ENCODE peak calls at places on chromosome 9, in nine cellular contexts. J, C, F, Y, E, N, P, V and O are unnamed samples.
A peak's percentile ranks its signal among the peaks of the same experiment; 100 is the strongest.

GRCh38 chr9:81737871-81738507 is 48.6 kb upstream of the TLE1 start:
- DNase-seq in J (peak; percentile 64), C (no peak), F (no peak), Y (peak; percentile 51), E (peak; percentile 67), N (peak; percentile 91), P (no peak), V (no peak), O (peak; percentile 93)

GRCh38 chr9:136138566-136138965 is 19.9 kb upstream of the TMEM250 start:
- DNase-seq in J (no peak), C (peak; percentile 57), F (no peak), Y (no peak), E (peak; percentile 95), N (no peak), P (no peak), V (no peak), O (no peak)

GRCh38 chr9:38036359-38037084 is 32.5 kb downstream of the SHB start:
- DNase-seq in J (no peak), C (peak; percentile 45), F (no peak), Y (peak; percentile 81), E (peak; percentile 38), N (peak; percentile 67), P (no peak), V (peak; percentile 74), O (peak; percentile 58)

GRCh38 chr9:128902351-128903078 is 18.3 kb upstream of the PHYHD1 start:
- DNase-seq in J (no peak), C (peak; percentile 75), F (no peak), Y (peak; percentile 92), E (no peak), N (no peak), P (peak; percentile 81), V (no peak), O (no peak)

GRCh38 chr9:129548571-129549135 is 72.2 kb downstream of the C9orf50 start:
- DNase-seq in J (no peak), C (no peak), F (no peak), Y (no peak), E (no peak), N (no peak), P (no peak), V (no peak), O (no peak)

GRCh38 chr9:132551556-132551955 is 30.9 kb upstream of the BARHL1 start:
- DNase-seq in J (no peak), C (peak; percentile 19), F (peak; percentile 28), Y (no peak), E (no peak), N (no peak), P (no peak), V (no peak), O (no peak)

GRCh38 chr9:92100237-92100911 is 14.8 kb downstream of the SPTLC1 start:
- DNase-seq in J (no peak), C (no peak), F (no peak), Y (no peak), E (peak; percentile 62), N (peak; percentile 87), P (no peak), V (no peak), O (peak; percentile 73)

GRCh38 chr9:37197158-37198033 is 77.0 kb downstream of the ZCCHC7 start:
- DNase-seq in J (no peak), C (no peak), F (no peak), Y (no peak), E (no peak), N (peak; percentile 77), P (peak; percentile 22), V (no peak), O (no peak)

GRCh38 chr9:136538599-136539426 is 7.0 kb downstream of the NOTCH1 start:
- DNase-seq in J (no peak), C (no peak), F (no peak), Y (no peak), E (no peak), N (no peak), P (peak; percentile 84), V (no peak), O (no peak)

GRCh38 chr9:129544766-129545165 is 76.1 kb downstream of the C9orf50 start:
- DNase-seq in J (no peak), C (no peak), F (no peak), Y (no peak), E (no peak), N (peak; percentile 73), P (no peak), V (no peak), O (peak; percentile 45)

DNA sequence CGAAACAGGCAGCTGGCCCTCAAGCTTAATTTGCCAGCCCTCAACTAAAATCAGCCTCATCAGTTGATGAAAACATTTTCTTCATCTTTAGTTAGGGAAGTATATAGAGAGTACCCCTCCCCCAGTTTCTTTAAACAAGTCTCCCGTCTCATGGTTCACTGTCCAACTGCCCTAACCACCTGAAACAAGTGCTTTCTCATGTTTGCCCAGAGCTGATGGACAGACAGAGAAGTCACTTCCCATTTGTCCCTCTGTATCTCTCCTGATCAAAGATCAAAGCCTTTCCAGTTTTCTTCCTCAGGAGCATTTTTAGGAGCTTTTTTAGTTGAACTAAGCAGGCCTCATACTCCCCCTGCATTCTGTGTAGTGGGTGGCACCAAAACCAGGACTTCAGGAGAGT is 21.7 kb downstream of the FUBP3 start:
- DNase-seq in J (no peak), C (no peak), F (no peak), Y (no peak), E (no peak), N (no peak), P (no peak), V (no peak), O (no peak)
- TF ChIP-seq CTCF in J (no peak), C (no peak), F (no peak), Y (no peak), E (no peak), N (no peak), P (no peak), V (no peak), O (no peak)

GRCh38 chr9:126112135-126112720 is 214.4 kb upstream of the MVB12B start:
- DNase-seq in J (no peak), C (no peak), F (no peak), Y (no peak), E (peak; percentile 32), N (no peak), P (no peak), V (peak; percentile 46), O (no peak)
- TF ChIP-seq CTCF in J (no peak), C (no peak), F (no peak), Y (no peak), E (no peak), N (no peak), P (no peak), V (no peak), O (no peak)

GRCh38 chr9:24616858-24617257 is 71.2 kb upstream of the IZUMO3 start:
- DNase-seq in J (no peak), C (no peak), F (no peak), Y (no peak), E (no peak), N (no peak), P (no peak), V (no peak), O (no peak)

GRCh38 chr9:24614070-24614469 is 68.4 kb upstream of the IZUMO3 start:
- DNase-seq in J (no peak), C (no peak), F (no peak), Y (no peak), E (no peak), N (no peak), P (no peak), V (no peak), O (no peak)
- TF ChIP-seq CTCF in J (no peak), C (no peak), F (no peak), Y (no peak), E (peak; percentile 78), N (no peak), P (no peak), V (no peak), O (no peak)

DNA sequence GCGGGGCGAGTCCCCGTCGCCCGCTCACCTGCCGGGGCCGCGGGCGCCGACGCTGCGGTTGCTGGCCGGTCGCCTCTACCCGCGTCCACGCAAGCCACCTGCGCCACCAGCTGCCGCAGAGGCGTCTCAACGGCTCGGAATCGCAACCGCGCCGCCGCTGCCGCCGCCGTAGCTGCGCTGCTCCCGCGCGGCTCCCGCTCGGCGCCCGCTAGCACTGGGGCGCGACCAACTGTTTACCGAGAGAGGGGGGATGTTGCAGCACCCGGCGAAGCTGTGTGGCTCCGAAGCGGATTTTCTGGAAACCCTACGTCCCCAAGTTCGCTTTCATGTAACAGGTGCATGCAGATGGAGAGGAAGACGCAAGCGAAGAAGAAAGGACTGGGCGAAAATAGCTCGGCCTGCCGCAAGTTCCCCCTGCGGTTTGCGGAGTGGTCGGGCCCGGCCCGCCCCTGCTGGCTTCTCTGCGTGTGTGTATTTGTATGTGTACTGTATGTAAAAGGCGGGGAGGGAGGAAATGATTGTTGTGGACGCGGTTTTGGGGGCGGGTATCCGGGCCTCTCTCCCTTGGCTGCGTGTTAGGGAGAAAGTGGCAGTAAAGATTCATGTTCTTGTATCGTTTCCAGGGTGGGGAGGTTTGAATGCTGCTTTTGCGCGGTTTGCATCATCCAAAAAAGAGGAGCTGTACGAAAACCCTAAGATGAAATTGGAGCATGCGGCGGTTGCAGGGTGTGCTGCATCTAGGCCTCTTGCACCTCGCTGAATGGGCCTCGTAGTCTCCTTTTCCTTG is at the start of gene PSIP1:
- DNase-seq in J (peak; percentile 82), C (peak; percentile 81), F (peak; percentile 88), Y (peak; percentile 45), E (peak; percentile 92), N (peak; percentile 75), P (peak; percentile 84), V (peak; percentile 88), O (peak; percentile 70)
- TF ChIP-seq CTCF in J (no peak), C (no peak), F (no peak), Y (no peak), E (no peak), N (no peak), P (no peak), V (peak; percentile 14), O (peak; percentile 60)

GRCh38 chr9:119487118-119487827 is 118.0 kb upstream of the BRINP1 start:
- DNase-seq in J (no peak), C (no peak), F (no peak), Y (no peak), E (peak; percentile 68), N (no peak), P (no peak), V (no peak), O (no peak)
- TF ChIP-seq CTCF in J (no peak), C (no peak), F (no peak), Y (no peak), E (peak; percentile 79), N (no peak), P (no peak), V (no peak), O (no peak)

GRCh38 chr9:71755869-71756268 is 12.4 kb downstream of the CEMIP2 start:
- DNase-seq in J (no peak), C (no peak), F (no peak), Y (no peak), E (no peak), N (no peak), P (no peak), V (no peak), O (no peak)

GRCh38 chr9:71756753-71757152 is 11.6 kb downstream of the CEMIP2 start:
- DNase-seq in J (no peak), C (no peak), F (no peak), Y (no peak), E (no peak), N (no peak), P (no peak), V (no peak), O (no peak)

GRCh38 chr9:71758785-71759184 is 9.5 kb downstream of the CEMIP2 start:
- DNase-seq in J (no peak), C (no peak), F (no peak), Y (no peak), E (no peak), N (peak; percentile 50), P (no peak), V (no peak), O (no peak)

GRCh38 chr9:71760901-71761300 is 7.4 kb downstream of the CEMIP2 start:
- DNase-seq in J (no peak), C (no peak), F (no peak), Y (no peak), E (peak; percentile 75), N (no peak), P (no peak), V (no peak), O (no peak)

GRCh38 chr9:71758277-71758676 is 10.0 kb downstream of the CEMIP2 start:
- DNase-seq in J (no peak), C (no peak), F (no peak), Y (no peak), E (peak; percentile 75), N (no peak), P (no peak), V (no peak), O (no peak)
- TF ChIP-seq CTCF in J (no peak), C (no peak), F (no peak), Y (no peak), E (no peak), N (no peak), P (no peak), V (no peak), O (no peak)